ENCODE peak calls at places on chromosomes 7 and 10, in five cellular contexts. B is cardiac muscle cell, A is tibial artery, Y is lower lobe of right lung, P is heart right ventricle. T is an unnamed sample. For H3K4me1, the result is how much of the 10 kb centered on the place peaks cover.

GRCh38 chr7:77837275-77837674 is 38.7 kb downstream of the PHTF2 start:
- DNase-seq in Y (no peak), B (no peak), A (no peak), P (no peak), T (no peak)

GRCh38 chr7:132475669-132476116 is 100.6 kb downstream of the PLXNA4 start:
- DNase-seq in P (no peak), Y (no peak), A (no peak), B (no peak), T (no peak)

GRCh38 chr10:25105262-25105661 is 69.5 kb upstream of the GPR158 start:
- DNase-seq in Y (no peak), P (no peak), A (no peak), B (no peak), T (no peak)

GRCh38 chr7:158973440-158973839 is 117.1 kb downstream of the DYNC2I1 start:
- DNase-seq in P (no peak), Y (no peak), A (no peak), B (peak), T (peak)

GRCh38 chr7:108824840-108825540 is 255.3 kb downstream of the DNAJB9 start:
- DNase-seq in B (peak), Y (no peak), P (peak), A (no peak), T (no peak)

GRCh38 chr7:94512735-94513564 is 3.3 kb downstream of the CASD1 start:
- DNase-seq in Y (no peak), P (no peak), A (no peak), B (no peak), T (no peak)

GRCh38 chr10:61179734-61180133 is 235.7 kb upstream of the RHOBTB1 start:
- DNase-seq in B (no peak), A (no peak), Y (no peak), P (no peak), T (no peak)

GRCh38 chr10:130359711-130360110 is 223.5 kb downstream of the GLRX3 start:
- DNase-seq in B (no peak), P (no peak), A (no peak), Y (no peak), T (no peak)

GRCh38 chr7:43905954-43906326 is 456 bp downstream of the URGCP start:
- DNase-seq in A (no peak), Y (peak), B (peak), P (peak), T (peak)

GRCh38 chr10:29804025-29804852 is 169.5 kb upstream of the SVIL start:
- DNase-seq in P (peak), Y (peak), A (peak), B (peak), T (no peak)

GRCh38 chr7:17062433-17063383 is 180.9 kb upstream of the AGR3 start:
- DNase-seq in P (no peak), A (no peak), B (peak), Y (no peak), T (no peak)

GRCh38 chr10:97882142-97883091 is 32.8 kb downstream of the GOLGA7B start:
- DNase-seq in A (peak), B (peak), Y (no peak), P (no peak), T (no peak)

GRCh38 chr10:103632247-103632642 is 138.7 kb downstream of the NEURL1 start:
- DNase-seq in A (peak), Y (no peak), B (no peak), P (no peak), T (no peak)

GRCh38 chr10:127556911-127557310 is 7.8 kb downstream of the NPS start:
- DNase-seq in A (no peak), B (no peak), Y (no peak), P (peak), T (no peak)

GRCh38 chr10:112209534-112210200 is 26.1 kb upstream of the GPAM start:
- DNase-seq in Y (no peak), A (no peak), P (no peak), B (no peak), T (no peak)

GRCh38 chr7:15977663-15978062 is 291.2 kb upstream of the MEOX2 start:
- DNase-seq in P (no peak), B (peak), Y (no peak), A (no peak), T (no peak)

DNA sequence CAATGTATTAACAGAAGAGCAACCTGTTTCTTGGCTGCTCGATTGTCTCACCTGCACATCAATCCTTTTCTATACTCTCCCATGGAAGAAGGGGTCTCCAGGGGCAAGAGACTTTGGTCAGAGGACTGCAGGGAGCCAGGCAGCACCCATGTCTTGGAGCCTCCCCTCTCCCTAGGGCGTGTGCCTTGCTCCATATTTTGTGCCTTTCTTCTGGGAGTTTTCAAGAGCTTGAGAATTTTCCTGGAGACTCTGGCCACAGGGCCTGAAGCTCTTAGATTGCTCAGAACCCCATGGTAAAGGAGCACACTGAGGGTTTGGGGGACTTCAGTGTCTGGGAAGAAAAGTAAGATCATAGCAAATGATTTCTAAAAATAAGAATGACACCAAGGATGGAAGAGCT is 5.4 kb upstream of the CSGALNACT2 start:
- DNase-seq in Y (no peak), B (no peak), A (no peak), P (no peak), T (no peak)
- H3K4me1 ChIP-seq in Y (under half), B (under half), A (under half), P (under half), T (under half)

GRCh38 chr7:98289333-98289875 is 7.9 kb downstream of the BRI3 start:
- DNase-seq in A (no peak), Y (no peak), B (no peak), P (no peak), T (no peak)

GRCh38 chr7:98286701-98287485 is 5.4 kb downstream of the BRI3 start:
- DNase-seq in P (no peak), A (no peak), Y (no peak), B (no peak), T (no peak)

GRCh38 chr7:98286093-98286525 is 4.6 kb downstream of the BRI3 start:
- DNase-seq in B (peak), A (peak), Y (peak), P (peak), T (no peak)

GRCh38 chr7:98287486-98287959 is 6.0 kb downstream of the BRI3 start:
- DNase-seq in A (no peak), Y (peak), B (no peak), P (no peak), T (no peak)

GRCh38 chr7:98288064-98288823 is 6.8 kb downstream of the BRI3 start:
- DNase-seq in P (no peak), Y (no peak), B (no peak), A (no peak), T (no peak)
- H3K27ac ChIP-seq in P (peak), Y (peak), B (peak), A (no peak), T (no peak)

GRCh38 chr10:572066-572465 is 117.4 kb downstream of the DIP2C start:
- DNase-seq in Y (peak), B (no peak), A (no peak), P (no peak), T (no peak)

GRCh38 chr10:576130-576465 is 113.4 kb downstream of the DIP2C start:
- DNase-seq in P (no peak), Y (peak), A (peak), B (peak), T (no peak)

GRCh38 chr10:571643-572042 is 117.8 kb downstream of the DIP2C start:
- DNase-seq in A (no peak), B (peak), P (no peak), Y (peak), T (no peak)

GRCh38 chr10:572696-573095 is 116.8 kb downstream of the DIP2C start:
- DNase-seq in B (no peak), A (no peak), Y (no peak), P (no peak), T (no peak)

DNA sequence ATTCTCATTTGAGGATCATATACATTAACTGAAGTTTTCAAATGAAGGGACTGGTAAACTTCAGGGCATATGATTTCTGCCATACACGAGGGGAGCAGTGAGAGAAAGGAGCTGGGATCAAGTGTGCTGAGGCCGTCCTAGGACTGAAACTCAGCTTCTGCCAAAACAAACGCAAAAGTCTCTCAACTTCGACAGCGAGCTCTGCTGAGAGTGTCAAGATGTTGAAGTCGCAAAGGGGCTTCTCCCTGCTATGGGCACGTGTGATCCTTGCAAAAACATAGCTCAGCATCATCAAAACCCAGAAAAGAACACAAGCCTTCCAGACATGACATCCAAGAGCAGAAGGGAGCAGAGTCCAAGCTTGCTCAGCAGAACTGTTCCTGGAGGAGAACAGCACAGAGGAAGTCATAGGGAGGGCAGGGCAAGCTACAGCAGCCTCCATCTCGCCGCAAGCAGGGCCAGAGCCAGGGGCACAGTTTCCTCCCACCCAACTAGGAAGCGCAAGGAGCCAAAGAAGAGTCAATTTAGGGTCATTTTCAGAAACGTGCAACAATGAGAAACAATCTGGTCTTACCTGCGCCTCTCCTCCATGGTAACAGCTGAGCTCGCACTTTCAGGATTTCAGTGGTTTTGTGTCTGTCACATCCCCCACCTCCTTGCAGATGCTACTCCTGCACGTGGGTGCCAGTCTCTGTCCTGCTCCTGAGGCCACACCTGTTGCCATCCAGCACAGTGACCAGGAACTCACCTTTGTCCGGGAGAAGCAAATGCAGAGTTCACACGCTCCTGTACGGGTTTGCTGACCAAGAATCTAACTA is 113.9 kb downstream of the DIP2C start:
- DNase-seq in Y (peak), A (no peak), B (no peak), P (no peak), T (no peak)
- H3K4me1 ChIP-seq in Y (under half), A (half or more), B (under half), P (under half), T (under half)

GRCh38 chr7:154598405-154598804 is 404.5 kb downstream of the PAXIP1 start:
- DNase-seq in Y (no peak), B (no peak), P (no peak), A (no peak), T (no peak)
- H3K27ac ChIP-seq in Y (no peak), B (no peak), P (no peak), A (no peak), T (no peak)

GRCh38 chr7:67267914-67268313 is 271.3 kb downstream of the TYW1 start:
- DNase-seq in A (no peak), P (no peak), B (peak), Y (no peak), T (no peak)
- H3K4me1 ChIP-seq in A (under half), P (under half), B (under half), Y (under half), T (under half)

DNA sequence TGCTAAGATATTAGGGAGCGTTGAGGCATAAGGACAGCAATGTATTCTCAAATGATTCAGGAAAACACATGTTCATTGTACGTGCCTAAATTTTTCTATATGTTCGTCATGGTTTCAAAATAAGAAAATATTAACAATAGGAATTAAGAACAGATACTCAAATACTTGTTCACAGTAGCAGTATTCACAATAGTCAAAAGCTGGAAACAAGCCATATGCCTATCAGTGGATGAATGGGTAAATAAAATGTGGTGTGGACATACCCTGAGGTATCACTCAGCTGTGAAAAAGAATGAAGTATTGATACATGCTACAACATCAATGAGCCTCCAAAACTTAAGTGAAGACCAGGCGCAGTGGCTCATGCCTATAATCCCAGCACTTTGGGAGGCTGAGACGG is 84.7 kb upstream of the PTER start:
- DNase-seq in B (no peak), Y (no peak), P (no peak), A (no peak), T (no peak)
- H3K27ac ChIP-seq in B (no peak), Y (no peak), P (no peak), A (no peak), T (no peak)